ENCODE peak calls at places on chromosomes 1 and 21, in five cellular contexts. U, E, D, Y and C are unnamed samples.

GRCh38 chr1:232992227-232992626 is 41.8 kb downstream of the NTPCR start:
- DNase-seq in E (no peak), U (no peak), Y (no peak), D (no peak), C (no peak)

GRCh38 chr1:205480349-205481278 is 23.9 kb upstream of the CDK18 start:
- DNase-seq in U (no peak), D (no peak), E (no peak), Y (no peak), C (no peak)

GRCh38 chr1:8699679-8700078 is 117.8 kb downstream of the RERE start:
- DNase-seq in E (no peak), D (no peak), Y (no peak), U (no peak), C (no peak)

GRCh38 chr1:88133991-88134390 is 550.1 kb upstream of the PKN2 start:
- DNase-seq in D (no peak), U (no peak), E (no peak), Y (no peak), C (no peak)

GRCh38 chr1:3454811-3455618 is 550 bp downstream of the ARHGEF16 start:
- DNase-seq in D (no peak), U (no peak), E (no peak), Y (no peak), C (peak)

GRCh38 chr21:45865106-45865835 is 116.3 kb upstream of the COL6A1 start:
- DNase-seq in U (no peak), E (no peak), Y (no peak), D (no peak), C (no peak)

GRCh38 chr1:110896090-110896489 is 23.1 kb downstream of the CD53 start:
- DNase-seq in E (no peak), Y (no peak), D (no peak), U (no peak), C (no peak)

GRCh38 chr1:33211972-33212371 is 30.1 kb upstream of the TRIM62 start:
- DNase-seq in D (no peak), U (no peak), Y (no peak), E (no peak), C (no peak)

GRCh38 chr1:35623832-35624231 is 17.5 kb downstream of the PSMB2 start:
- DNase-seq in U (no peak), E (no peak), Y (no peak), D (no peak), C (no peak)

GRCh38 chr1:10510520-10511493 is 36.1 kb downstream of the PEX14 start:
- DNase-seq in Y (no peak), D (peak), E (no peak), U (no peak), C (peak)

GRCh38 chr21:33751120-33751519 is 108.8 kb downstream of the ITSN1 start:
- DNase-seq in E (no peak), D (no peak), Y (no peak), U (no peak), C (no peak)

GRCh38 chr1:7491089-7491817 is 279.8 kb upstream of the VAMP3 start:
- DNase-seq in Y (no peak), D (no peak), E (no peak), U (no peak), C (no peak)

GRCh38 chr21:45276620-45277019 is 11.1 kb downstream of the POFUT2 start:
- DNase-seq in D (no peak), E (no peak), U (peak), Y (no peak), C (no peak)

GRCh38 chr21:46411236-46411635 is 47.5 kb upstream of the DIP2A start:
- DNase-seq in U (no peak), D (no peak), E (no peak), Y (no peak), C (no peak)

GRCh38 chr1:201906336-201906735 is 17.6 kb downstream of the SHISA4 start:
- DNase-seq in E (no peak), Y (no peak), D (no peak), U (no peak), C (no peak)

GRCh38 chr21:42059721-42060120 is 11.4 kb upstream of the UMODL1 start:
- DNase-seq in D (no peak), E (no peak), U (peak), Y (no peak), C (no peak)

GRCh38 chr1:155984341-155984740 is 6.0 kb upstream of the ARHGEF2 start:
- DNase-seq in D (no peak), U (no peak), Y (no peak), E (no peak), C (no peak)

GRCh38 chr1:27614048-27614624 is 10.2 kb upstream of the AHDC1 start:
- DNase-seq in E (no peak), Y (no peak), D (no peak), U (no peak), C (no peak)

GRCh38 chr1:211939876-211940468 is 95.4 kb downstream of the INTS7 start:
- DNase-seq in E (no peak), U (no peak), Y (no peak), D (no peak), C (no peak)

GRCh38 chr1:41412748-41413147 is 51.5 kb downstream of the FOXO6 start:
- DNase-seq in Y (no peak), D (no peak), U (no peak), E (no peak), C (no peak)

GRCh38 chr1:9207086-9207485 is 27.5 kb upstream of the H6PD start:
- DNase-seq in Y (no peak), D (no peak), U (no peak), E (no peak), C (no peak)

GRCh38 chr1:26412180-26412840 is 1.7 kb downstream of the LIN28A start:
- DNase-seq in E (no peak), U (no peak), D (no peak), Y (no peak), C (no peak)

GRCh38 chr1:58699011-58699762 is 675 bp downstream of the MYSM1 start:
- DNase-seq in D (no peak), U (no peak), E (no peak), Y (no peak), C (peak)

GRCh38 chr1:156957634-156958033 is 37.2 kb downstream of the LRRC71 start:
- DNase-seq in Y (no peak), D (no peak), U (no peak), E (no peak), C (no peak)

GRCh38 chr1:92933459-92933858 is 27.8 kb downstream of the DIPK1A start:
- DNase-seq in Y (no peak), U (no peak), E (no peak), D (no peak), C (no peak)

GRCh38 chr21:17679002-17679600 is 66.4 kb upstream of the BTG3 start:
- DNase-seq in U (no peak), E (no peak), Y (peak), D (peak), C (no peak)

GRCh38 chr21:43684424-43684823 is 25.1 kb downstream of the RRP1B start:
- DNase-seq in D (no peak), Y (no peak), E (no peak), U (peak), C (no peak)
- TF ChIP-seq POLR2AphosphoS5 in D (no peak), Y (no peak), E (no peak), U (no peak), C (no peak)

GRCh38 chr1:179814513-179814838 is 63.1 kb downstream of the TOR1AIP2 start:
- DNase-seq in E (no peak), D (no peak), Y (no peak), U (peak), C (no peak)
- H3K4me3 ChIP-seq in E (peak), D (peak), Y (peak), U (peak), C (no peak)

DNA sequence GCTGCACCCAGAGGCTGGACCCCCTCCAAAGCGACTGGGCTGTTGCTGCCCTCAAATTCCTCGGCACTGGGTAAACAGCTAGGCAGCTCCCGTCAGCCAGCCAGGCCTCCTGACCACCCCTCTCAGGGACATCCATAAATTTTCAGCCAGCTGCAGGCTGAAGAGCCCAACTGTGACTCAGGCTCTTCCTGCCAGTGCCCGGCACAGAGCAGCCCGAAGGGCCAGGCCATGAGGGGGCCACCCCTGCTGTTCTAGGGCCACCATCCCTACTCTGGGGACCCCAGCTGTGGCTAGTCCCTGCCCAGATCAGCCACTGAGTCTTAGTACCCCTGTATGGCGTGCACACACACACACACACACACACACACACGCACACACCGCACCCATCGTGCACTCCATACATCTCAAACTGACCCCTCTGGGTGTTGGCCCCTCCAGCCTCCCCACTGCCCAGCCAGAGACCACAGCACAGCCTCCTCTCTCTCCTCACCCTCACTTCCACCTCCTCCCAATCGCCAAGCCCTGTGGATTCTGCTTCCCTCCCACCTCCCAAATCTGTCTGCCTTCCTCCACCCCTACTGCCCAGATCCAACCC is 6.2 kb upstream of the LAPTM5 start:
- DNase-seq in D (no peak), E (no peak), U (no peak), Y (peak), C (no peak)
- TF ChIP-seq POLR2AphosphoS5 in D (no peak), E (no peak), U (peak), Y (peak), C (no peak)

DNA sequence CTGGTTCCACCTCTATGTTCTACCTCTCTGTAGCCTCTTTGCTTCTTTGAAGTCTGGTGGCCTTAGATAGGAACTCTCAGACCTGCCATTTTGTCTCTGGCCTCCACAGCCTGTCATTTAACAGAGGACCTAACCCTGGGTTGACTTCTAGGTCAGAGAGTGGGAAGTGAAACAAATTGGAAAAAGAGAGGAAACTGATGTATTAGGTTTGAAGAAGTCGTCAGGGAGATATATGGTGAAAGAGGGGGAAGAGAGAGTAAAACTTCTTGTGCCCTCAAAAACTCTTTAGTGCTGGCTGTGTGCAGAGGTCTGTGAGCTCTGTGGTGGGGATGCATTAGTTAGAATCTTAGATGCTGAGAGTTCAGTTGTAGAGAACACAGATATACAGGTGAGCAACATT is 30.2 kb upstream of the CD1D start:
- DNase-seq in U (no peak), Y (no peak), D (no peak), E (no peak), C (no peak)
- H3K4me3 ChIP-seq in U (peak), Y (no peak), D (no peak), E (no peak), C (no peak)

DNA sequence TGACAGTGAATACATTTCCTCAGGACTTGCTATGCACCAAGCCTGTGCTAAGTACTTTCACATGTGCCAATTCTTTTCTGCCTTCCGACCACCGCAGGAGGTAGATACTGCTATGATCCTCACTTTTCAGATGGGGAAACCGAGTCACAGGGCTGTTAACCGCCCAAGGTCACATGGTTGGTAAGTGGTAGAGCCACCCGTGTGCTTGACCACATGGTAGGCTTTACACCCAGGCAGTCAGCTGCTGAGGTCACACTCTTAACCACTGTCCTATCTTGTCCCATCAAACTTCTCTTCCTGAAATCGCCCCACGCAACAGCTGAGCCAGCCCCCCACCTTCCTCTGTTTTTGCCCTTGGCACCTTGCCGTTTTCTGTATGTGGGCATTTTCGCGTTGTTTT is 31.0 kb upstream of the SDHB start:
- DNase-seq in U (no peak), D (no peak), Y (no peak), E (no peak), C (no peak)
- TF ChIP-seq POLR2AphosphoS5 in U (no peak), D (no peak), Y (no peak), E (no peak), C (no peak)

GRCh38 chr1:165856606-165857005 is 29.2 kb downstream of the UCK2 start:
- DNase-seq in E (no peak), D (no peak), Y (peak), U (no peak), C (no peak)

GRCh38 chr1:165852896-165853295 is 25.5 kb downstream of the UCK2 start:
- DNase-seq in Y (no peak), E (no peak), U (no peak), D (no peak), C (no peak)

GRCh38 chr1:165853528-165854075 is 26.2 kb downstream of the UCK2 start:
- DNase-seq in D (no peak), Y (no peak), E (no peak), U (no peak), C (no peak)

GRCh38 chr1:165855010-165855838 is 27.8 kb downstream of the UCK2 start:
- DNase-seq in U (no peak), Y (no peak), D (no peak), E (no peak), C (no peak)

DNA sequence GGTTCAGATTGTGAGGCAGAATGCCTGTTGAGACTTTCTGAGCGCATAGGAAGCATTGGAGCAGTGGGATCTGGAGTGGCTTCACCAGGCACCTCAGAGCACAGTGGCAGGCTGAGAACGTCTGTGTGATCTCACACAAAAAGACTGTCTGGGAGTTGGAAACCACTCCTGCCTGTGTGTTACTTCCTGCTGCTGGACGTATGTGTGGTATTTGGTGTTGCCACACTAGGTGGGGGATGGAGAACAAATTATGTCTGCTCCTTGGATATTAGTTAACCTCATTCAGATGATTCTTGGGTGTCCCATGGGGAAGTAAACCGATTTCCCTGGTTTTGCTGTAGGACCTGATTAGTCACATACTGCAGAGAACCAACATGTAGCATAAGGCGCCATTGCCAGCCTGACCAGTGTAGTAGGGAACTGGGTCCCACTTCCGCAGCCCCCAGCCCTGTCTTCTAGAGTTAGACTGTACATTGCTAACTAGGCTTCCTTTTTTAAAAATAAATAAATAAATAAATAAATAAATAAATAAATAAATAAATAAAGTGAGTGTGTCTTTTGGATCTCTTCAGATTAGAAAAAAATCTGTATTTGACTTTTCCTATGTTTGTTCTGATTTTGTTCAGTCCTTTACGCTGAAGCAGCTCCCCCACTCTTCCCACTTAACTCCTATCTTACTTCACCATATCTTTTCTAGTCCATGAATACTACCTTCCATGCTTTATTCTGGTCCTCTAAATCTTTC is 26.9 kb downstream of the UCK2 start:
- DNase-seq in Y (no peak), U (no peak), D (no peak), E (peak), C (no peak)
- H3K4me3 ChIP-seq in Y (no peak), U (no peak), D (no peak), E (no peak), C (no peak)